ENCODE peak calls at places on chromosomes 1 and 21, in seven cellular contexts. One of them, this sample, is unnamed.

GRCh38 chr21:19535356-19535755 is 1131.8 kb upstream of the TMPRSS15 start:
- DNase-seq in brain microvascular endothelial cell: no peak
- DNase-seq in progenitor cell of endocrine pancreas: no peak
- DNase-seq in spleen: no peak
- DNase-seq in fibroblast of the aortic adventitia: no peak
- DNase-seq in adrenal gland: no peak
- DNase-seq in heart left ventricle: no peak
- DNase-seq in this sample: no peak

GRCh38 chr1:44811714-44812151 is 3.4 kb downstream of the BTBD19 start:
- DNase-seq in brain microvascular endothelial cell: peak; percentile 88
- DNase-seq in fibroblast of the aortic adventitia: peak; percentile 77
- DNase-seq in spleen: peak; percentile 74
- DNase-seq in progenitor cell of endocrine pancreas: no peak
- DNase-seq in heart left ventricle: peak; percentile 37
- DNase-seq in adrenal gland: no peak
- DNase-seq in this sample: peak; percentile 90

GRCh38 chr1:230171337-230172015 is 104.4 kb downstream of the GALNT2 start:
- DNase-seq in progenitor cell of endocrine pancreas: no peak
- DNase-seq in heart left ventricle: no peak
- DNase-seq in brain microvascular endothelial cell: peak; percentile 61
- DNase-seq in spleen: no peak
- DNase-seq in adrenal gland: no peak
- DNase-seq in fibroblast of the aortic adventitia: peak; percentile 69
- DNase-seq in this sample: no peak

GRCh38 chr1:27011058-27011764 is 1.4 kb downstream of the TENT5B start:
- DNase-seq in heart left ventricle: peak; percentile 34
- DNase-seq in spleen: no peak
- DNase-seq in brain microvascular endothelial cell: peak; percentile 79
- DNase-seq in adrenal gland: no peak
- DNase-seq in progenitor cell of endocrine pancreas: peak; percentile 39
- DNase-seq in fibroblast of the aortic adventitia: peak; percentile 65
- DNase-seq in this sample: no peak

GRCh38 chr1:162193815-162194214 is 124.3 kb downstream of the NOS1AP start:
- DNase-seq in brain microvascular endothelial cell: no peak
- DNase-seq in fibroblast of the aortic adventitia: no peak
- DNase-seq in adrenal gland: no peak
- DNase-seq in spleen: no peak
- DNase-seq in heart left ventricle: peak; percentile 56
- DNase-seq in progenitor cell of endocrine pancreas: no peak
- DNase-seq in this sample: no peak

GRCh38 chr1:207050768-207051614 is at the start of gene YOD1:
- DNase-seq in progenitor cell of endocrine pancreas: peak; percentile 79
- DNase-seq in spleen: peak; percentile 95
- DNase-seq in brain microvascular endothelial cell: peak; percentile 91
- DNase-seq in fibroblast of the aortic adventitia: peak; percentile 94
- DNase-seq in heart left ventricle: peak; percentile 96
- DNase-seq in adrenal gland: peak; percentile 93
- DNase-seq in this sample: peak; percentile 95

GRCh38 chr1:234755449-234755863 is 145.5 kb upstream of the IRF2BP2 start:
- DNase-seq in brain microvascular endothelial cell: peak; percentile 94
- DNase-seq in progenitor cell of endocrine pancreas: no peak
- DNase-seq in adrenal gland: peak; percentile 83
- DNase-seq in fibroblast of the aortic adventitia: peak; percentile 93
- DNase-seq in heart left ventricle: peak; percentile 74
- DNase-seq in spleen: no peak
- DNase-seq in this sample: no peak

GRCh38 chr1:235297579-235297978 is 30.4 kb downstream of the ARID4B start:
- DNase-seq in progenitor cell of endocrine pancreas: no peak
- DNase-seq in heart left ventricle: no peak
- DNase-seq in fibroblast of the aortic adventitia: no peak
- DNase-seq in spleen: no peak
- DNase-seq in brain microvascular endothelial cell: no peak
- DNase-seq in adrenal gland: no peak
- DNase-seq in this sample: no peak

GRCh38 chr1:87766737-87767136 is 438.1 kb downstream of the LMO4 start:
- DNase-seq in brain microvascular endothelial cell: no peak
- DNase-seq in fibroblast of the aortic adventitia: no peak
- DNase-seq in heart left ventricle: no peak
- DNase-seq in adrenal gland: no peak
- DNase-seq in spleen: no peak
- DNase-seq in progenitor cell of endocrine pancreas: no peak
- DNase-seq in this sample: no peak

GRCh38 chr1:33758698-33759097 is 105.2 kb upstream of the HMGB4 start:
- DNase-seq in adrenal gland: no peak
- DNase-seq in brain microvascular endothelial cell: no peak
- DNase-seq in progenitor cell of endocrine pancreas: no peak
- DNase-seq in fibroblast of the aortic adventitia: peak; percentile 77
- DNase-seq in heart left ventricle: peak; percentile 54
- DNase-seq in spleen: no peak
- DNase-seq in this sample: no peak

GRCh38 chr1:24954631-24955030 is 24.6 kb upstream of the RUNX3 start:
- DNase-seq in brain microvascular endothelial cell: no peak
- DNase-seq in adrenal gland: no peak
- DNase-seq in fibroblast of the aortic adventitia: no peak
- DNase-seq in spleen: peak; percentile 71
- DNase-seq in progenitor cell of endocrine pancreas: no peak
- DNase-seq in heart left ventricle: peak; percentile 2
- DNase-seq in this sample: no peak

GRCh38 chr1:14487671-14488070 is 110.8 kb upstream of the KAZN start:
- DNase-seq in spleen: no peak
- DNase-seq in brain microvascular endothelial cell: no peak
- DNase-seq in adrenal gland: no peak
- DNase-seq in progenitor cell of endocrine pancreas: no peak
- DNase-seq in heart left ventricle: no peak
- DNase-seq in fibroblast of the aortic adventitia: peak; percentile 54
- DNase-seq in this sample: no peak

GRCh38 chr1:12387641-12388040 is 157.8 kb downstream of the VPS13D start:
- DNase-seq in brain microvascular endothelial cell: no peak
- DNase-seq in adrenal gland: no peak
- DNase-seq in heart left ventricle: no peak
- DNase-seq in progenitor cell of endocrine pancreas: no peak
- DNase-seq in fibroblast of the aortic adventitia: peak; percentile 32
- DNase-seq in spleen: no peak
- DNase-seq in this sample: no peak

GRCh38 chr1:203593723-203594122 is 32.9 kb upstream of the ATP2B4 start:
- DNase-seq in heart left ventricle: peak; percentile 48
- DNase-seq in brain microvascular endothelial cell: no peak
- DNase-seq in spleen: peak; percentile 84
- DNase-seq in adrenal gland: no peak
- DNase-seq in fibroblast of the aortic adventitia: no peak
- DNase-seq in progenitor cell of endocrine pancreas: no peak
- DNase-seq in this sample: no peak

GRCh38 chr21:35357041-35357780 is 308.1 kb upstream of the RUNX1 start:
- DNase-seq in adrenal gland: no peak
- DNase-seq in fibroblast of the aortic adventitia: no peak
- DNase-seq in heart left ventricle: no peak
- DNase-seq in brain microvascular endothelial cell: no peak
- DNase-seq in progenitor cell of endocrine pancreas: no peak
- DNase-seq in spleen: no peak
- DNase-seq in this sample: no peak

GRCh38 chr1:155185783-155186265 is 12.2 kb downstream of the TRIM46 start:
- DNase-seq in heart left ventricle: peak; percentile 17
- DNase-seq in spleen: no peak
- DNase-seq in fibroblast of the aortic adventitia: no peak
- DNase-seq in adrenal gland: no peak
- DNase-seq in progenitor cell of endocrine pancreas: no peak
- DNase-seq in brain microvascular endothelial cell: no peak
- DNase-seq in this sample: peak; percentile 66

GRCh38 chr1:16348414-16349182 is 3.7 kb downstream of the FBXO42 start:
- DNase-seq in spleen: no peak
- DNase-seq in fibroblast of the aortic adventitia: peak; percentile 39
- DNase-seq in heart left ventricle: no peak
- DNase-seq in brain microvascular endothelial cell: peak; percentile 54
- DNase-seq in progenitor cell of endocrine pancreas: no peak
- DNase-seq in adrenal gland: no peak
- DNase-seq in this sample: no peak

GRCh38 chr1:87794788-87795614 is 466.3 kb downstream of the LMO4 start:
- DNase-seq in fibroblast of the aortic adventitia: peak; percentile 64
- DNase-seq in spleen: no peak
- DNase-seq in heart left ventricle: no peak
- DNase-seq in progenitor cell of endocrine pancreas: no peak
- DNase-seq in adrenal gland: no peak
- DNase-seq in brain microvascular endothelial cell: peak; percentile 79
- DNase-seq in this sample: no peak

GRCh38 chr1:39204441-39205081 is at the start of gene MACF1:
- DNase-seq in brain microvascular endothelial cell: peak; percentile 97
- DNase-seq in heart left ventricle: peak; percentile 74
- DNase-seq in spleen: no peak
- DNase-seq in fibroblast of the aortic adventitia: peak; percentile 98
- DNase-seq in progenitor cell of endocrine pancreas: no peak
- DNase-seq in adrenal gland: peak; percentile 66
- DNase-seq in this sample: no peak

GRCh38 chr1:200388791-200389190 is 21.0 kb downstream of the ZNF281 start:
- DNase-seq in progenitor cell of endocrine pancreas: no peak
- DNase-seq in fibroblast of the aortic adventitia: no peak
- DNase-seq in heart left ventricle: no peak
- DNase-seq in spleen: no peak
- DNase-seq in brain microvascular endothelial cell: no peak
- DNase-seq in adrenal gland: no peak
- DNase-seq in this sample: no peak

GRCh38 chr1:39900662-39901485 is 843 bp downstream of the MYCL start:
- DNase-seq in brain microvascular endothelial cell: no peak
- DNase-seq in heart left ventricle: peak; percentile 35
- DNase-seq in fibroblast of the aortic adventitia: no peak
- DNase-seq in spleen: no peak
- DNase-seq in progenitor cell of endocrine pancreas: peak; percentile 21
- DNase-seq in adrenal gland: peak; percentile 21
- DNase-seq in this sample: no peak

GRCh38 chr1:77412794-77413530 is 131.1 kb downstream of the AK5 start:
- DNase-seq in progenitor cell of endocrine pancreas: no peak
- DNase-seq in brain microvascular endothelial cell: no peak
- DNase-seq in heart left ventricle: no peak
- DNase-seq in spleen: no peak
- DNase-seq in fibroblast of the aortic adventitia: no peak
- DNase-seq in adrenal gland: no peak
- DNase-seq in this sample: no peak

GRCh38 chr1:92711473-92712165 is 73.3 kb downstream of the EVI5 start:
- DNase-seq in adrenal gland: peak; percentile 32
- DNase-seq in heart left ventricle: no peak
- DNase-seq in spleen: no peak
- DNase-seq in brain microvascular endothelial cell: no peak
- DNase-seq in progenitor cell of endocrine pancreas: no peak
- DNase-seq in fibroblast of the aortic adventitia: no peak
- DNase-seq in this sample: no peak

GRCh38 chr1:9597361-9598315 is 8.9 kb downstream of the TMEM201 start:
- DNase-seq in heart left ventricle: no peak
- DNase-seq in adrenal gland: no peak
- DNase-seq in spleen: no peak
- DNase-seq in progenitor cell of endocrine pancreas: no peak
- DNase-seq in brain microvascular endothelial cell: no peak
- DNase-seq in fibroblast of the aortic adventitia: no peak
- DNase-seq in this sample: peak; percentile 81

GRCh38 chr1:2019162-2019542 is at the start of gene GABRD:
- DNase-seq in spleen: no peak
- DNase-seq in heart left ventricle: no peak
- DNase-seq in progenitor cell of endocrine pancreas: no peak
- DNase-seq in brain microvascular endothelial cell: no peak
- DNase-seq in adrenal gland: peak; percentile 29
- DNase-seq in fibroblast of the aortic adventitia: no peak
- DNase-seq in this sample: no peak

GRCh38 chr1:187721216-187721615 is 892.5 kb downstream of the PLA2G4A start:
- DNase-seq in heart left ventricle: no peak
- DNase-seq in spleen: no peak
- DNase-seq in fibroblast of the aortic adventitia: no peak
- DNase-seq in brain microvascular endothelial cell: no peak
- DNase-seq in progenitor cell of endocrine pancreas: no peak
- DNase-seq in adrenal gland: no peak
- DNase-seq in this sample: no peak

GRCh38 chr1:34906225-34906624 is 23.2 kb downstream of the DLGAP3 start:
- DNase-seq in adrenal gland: no peak
- DNase-seq in brain microvascular endothelial cell: no peak
- DNase-seq in heart left ventricle: no peak
- DNase-seq in progenitor cell of endocrine pancreas: no peak
- DNase-seq in spleen: no peak
- DNase-seq in fibroblast of the aortic adventitia: no peak
- DNase-seq in this sample: no peak

DNA sequence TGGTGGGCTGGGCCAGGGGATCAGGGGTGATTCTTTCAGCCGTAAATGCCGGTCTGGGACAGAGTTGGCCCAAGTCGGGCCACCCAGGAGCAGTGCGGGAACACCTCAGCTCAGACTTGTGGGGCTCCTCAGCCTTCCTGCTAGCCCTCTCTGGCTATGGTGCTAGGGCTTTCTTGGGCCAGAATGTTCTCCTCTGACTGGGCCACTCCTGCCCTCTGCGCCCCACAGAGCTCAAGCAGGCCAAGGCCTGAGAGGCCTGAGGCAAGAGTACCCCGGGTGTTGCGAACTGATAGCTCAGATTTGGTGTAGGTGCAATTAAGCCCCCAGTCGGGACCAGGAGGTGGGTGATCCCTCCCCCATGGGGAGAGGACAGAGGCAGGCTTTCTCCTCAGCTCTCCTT is 51.8 kb downstream of the LGR6 start:
- DNase-seq in progenitor cell of endocrine pancreas: no peak
- DNase-seq in brain microvascular endothelial cell: no peak
- DNase-seq in adrenal gland: no peak
- DNase-seq in heart left ventricle: no peak
- DNase-seq in fibroblast of the aortic adventitia: no peak
- DNase-seq in spleen: peak; percentile 56
- DNase-seq in this sample: no peak
- TF ChIP-seq CTCF in progenitor cell of endocrine pancreas: no peak
- TF ChIP-seq CTCF in brain microvascular endothelial cell: no peak
- TF ChIP-seq CTCF in adrenal gland: no peak
- TF ChIP-seq CTCF in heart left ventricle: no peak
- TF ChIP-seq CTCF in fibroblast of the aortic adventitia: no peak
- TF ChIP-seq CTCF in spleen: no peak
- TF ChIP-seq CTCF in this sample: no peak

GRCh38 chr1:18530567-18531502 is 50.1 kb downstream of the KLHDC7A start:
- DNase-seq in heart left ventricle: no peak
- DNase-seq in fibroblast of the aortic adventitia: no peak
- DNase-seq in brain microvascular endothelial cell: no peak
- DNase-seq in adrenal gland: no peak
- DNase-seq in progenitor cell of endocrine pancreas: no peak
- DNase-seq in spleen: peak; percentile 60
- DNase-seq in this sample: no peak
- TF ChIP-seq CTCF in heart left ventricle: no peak
- TF ChIP-seq CTCF in fibroblast of the aortic adventitia: no peak
- TF ChIP-seq CTCF in brain microvascular endothelial cell: no peak
- TF ChIP-seq CTCF in adrenal gland: peak; percentile 26
- TF ChIP-seq CTCF in progenitor cell of endocrine pancreas: no peak
- TF ChIP-seq CTCF in spleen: no peak
- TF ChIP-seq CTCF in this sample: no peak

DNA sequence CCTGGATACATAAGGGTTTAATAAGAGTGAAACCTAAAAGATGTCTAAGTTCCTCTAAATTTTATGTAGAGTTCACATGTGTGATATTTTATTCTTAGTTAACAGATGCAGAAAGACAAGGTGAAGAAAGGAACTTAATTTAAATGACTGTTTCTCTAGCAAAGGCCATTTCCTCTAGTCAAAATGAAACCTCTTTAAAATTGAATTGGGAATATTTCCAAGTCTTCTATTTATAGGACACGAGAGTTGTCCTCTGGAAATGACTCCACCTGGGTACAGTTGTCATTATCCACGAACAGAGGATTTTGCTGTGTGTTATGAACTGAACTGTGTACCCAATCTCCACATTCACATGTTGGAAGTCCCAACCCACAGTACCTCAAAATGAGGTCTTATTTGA is 64.5 kb upstream of the KCNK1 start:
- DNase-seq in adrenal gland: no peak
- DNase-seq in heart left ventricle: no peak
- DNase-seq in fibroblast of the aortic adventitia: no peak
- DNase-seq in brain microvascular endothelial cell: no peak
- DNase-seq in spleen: no peak
- DNase-seq in progenitor cell of endocrine pancreas: no peak
- DNase-seq in this sample: no peak
- TF ChIP-seq CTCF in adrenal gland: no peak
- TF ChIP-seq CTCF in heart left ventricle: no peak
- TF ChIP-seq CTCF in fibroblast of the aortic adventitia: no peak
- TF ChIP-seq CTCF in brain microvascular endothelial cell: no peak
- TF ChIP-seq CTCF in spleen: no peak
- TF ChIP-seq CTCF in progenitor cell of endocrine pancreas: no peak
- TF ChIP-seq CTCF in this sample: no peak

GRCh38 chr1:160777486-160778089 is 18.4 kb upstream of the LY9 start:
- DNase-seq in heart left ventricle: no peak
- DNase-seq in progenitor cell of endocrine pancreas: no peak
- DNase-seq in fibroblast of the aortic adventitia: peak; percentile 6
- DNase-seq in spleen: no peak
- DNase-seq in brain microvascular endothelial cell: no peak
- DNase-seq in adrenal gland: no peak
- DNase-seq in this sample: no peak
- TF ChIP-seq CTCF in heart left ventricle: no peak
- TF ChIP-seq CTCF in progenitor cell of endocrine pancreas: peak; percentile 66
- TF ChIP-seq CTCF in fibroblast of the aortic adventitia: no peak
- TF ChIP-seq CTCF in spleen: peak; percentile 58
- TF ChIP-seq CTCF in brain microvascular endothelial cell: peak; percentile 38
- TF ChIP-seq CTCF in adrenal gland: peak; percentile 31
- TF ChIP-seq CTCF in this sample: peak; percentile 40